ENCODE peak calls at places on chromosomes 13 and 19, in five cellular contexts. One of them, this sample, is unnamed.

GRCh38 chr19:38734426-38735256 is 9.6 kb downstream of the CAPN12 start:
- DNase-seq in body of pancreas: no peak
- DNase-seq in prostate gland: no peak
- DNase-seq in adrenal gland: peak; percentile 57
- DNase-seq in transverse colon: peak; percentile 56
- DNase-seq in this sample: peak; percentile 35

GRCh38 chr13:40777166-40777956 is 6.4 kb upstream of the MRPS31 start:
- DNase-seq in body of pancreas: peak; percentile 40
- DNase-seq in prostate gland: peak; percentile 44
- DNase-seq in adrenal gland: no peak
- DNase-seq in transverse colon: peak; percentile 43
- DNase-seq in this sample: peak; percentile 41

GRCh38 chr13:19910336-19911072 is 47.1 kb upstream of the ZMYM5 start:
- DNase-seq in body of pancreas: no peak
- DNase-seq in prostate gland: no peak
- DNase-seq in adrenal gland: peak; percentile 9
- DNase-seq in transverse colon: peak; percentile 54
- DNase-seq in this sample: no peak

GRCh38 chr13:113785051-113786010 is 26.3 kb downstream of the TMEM255B start:
- DNase-seq in body of pancreas: no peak
- DNase-seq in prostate gland: no peak
- DNase-seq in adrenal gland: no peak
- DNase-seq in transverse colon: no peak
- DNase-seq in this sample: no peak

GRCh38 chr13:32585625-32586021 is 629 bp upstream of the PDS5B start:
- DNase-seq in body of pancreas: peak; percentile 23
- DNase-seq in prostate gland: peak; percentile 8
- DNase-seq in adrenal gland: no peak
- DNase-seq in transverse colon: no peak
- DNase-seq in this sample: peak; percentile 28

GRCh38 chr19:33388231-33388816 is 14.8 kb downstream of the CEBPG start:
- DNase-seq in body of pancreas: no peak
- DNase-seq in prostate gland: no peak
- DNase-seq in adrenal gland: no peak
- DNase-seq in transverse colon: no peak
- DNase-seq in this sample: no peak

GRCh38 chr13:49499889-49500660 is 4.3 kb downstream of the PHF11 start:
- DNase-seq in body of pancreas: no peak
- DNase-seq in prostate gland: no peak
- DNase-seq in adrenal gland: no peak
- DNase-seq in transverse colon: no peak
- DNase-seq in this sample: no peak

GRCh38 chr19:46824887-46825730 is 25.5 kb downstream of the AP2S1 start:
- DNase-seq in body of pancreas: no peak
- DNase-seq in prostate gland: no peak
- DNase-seq in adrenal gland: no peak
- DNase-seq in transverse colon: peak; percentile 22
- DNase-seq in this sample: no peak

GRCh38 chr19:15251749-15252397 is 19.6 kb upstream of the EPHX3 start:
- DNase-seq in body of pancreas: peak; percentile 47
- DNase-seq in prostate gland: peak; percentile 78
- DNase-seq in adrenal gland: peak; percentile 93
- DNase-seq in transverse colon: peak; percentile 67
- DNase-seq in this sample: peak; percentile 93

GRCh38 chr19:39196860-39197562 is at the start of gene NCCRP1:
- DNase-seq in body of pancreas: no peak
- DNase-seq in prostate gland: no peak
- DNase-seq in adrenal gland: no peak
- DNase-seq in transverse colon: no peak
- DNase-seq in this sample: no peak

GRCh38 chr19:12783226-12783848 is 7.9 kb upstream of the JUNB start:
- DNase-seq in body of pancreas: no peak
- DNase-seq in prostate gland: no peak
- DNase-seq in adrenal gland: peak; percentile 70
- DNase-seq in transverse colon: no peak
- DNase-seq in this sample: peak; percentile 28

GRCh38 chr13:35855531-35856019 is 275.6 kb downstream of the DCLK1 start:
- DNase-seq in body of pancreas: no peak
- DNase-seq in prostate gland: no peak
- DNase-seq in adrenal gland: peak; percentile 65
- DNase-seq in transverse colon: no peak
- DNase-seq in this sample: no peak

GRCh38 chr13:100102042-100102441 is 13.1 kb downstream of the PCCA start:
- DNase-seq in body of pancreas: no peak
- DNase-seq in prostate gland: no peak
- DNase-seq in adrenal gland: no peak
- DNase-seq in transverse colon: no peak
- DNase-seq in this sample: no peak

GRCh38 chr13:112931028-112931934 is 37.7 kb upstream of the MCF2L start:
- DNase-seq in body of pancreas: no peak
- DNase-seq in prostate gland: peak; percentile 67
- DNase-seq in adrenal gland: peak; percentile 80
- DNase-seq in transverse colon: peak; percentile 57
- DNase-seq in this sample: no peak

GRCh38 chr13:99796175-99796819 is 175.3 kb downstream of the ZIC5 start:
- DNase-seq in body of pancreas: no peak
- DNase-seq in prostate gland: no peak
- DNase-seq in adrenal gland: no peak
- DNase-seq in transverse colon: no peak
- DNase-seq in this sample: no peak

GRCh38 chr13:110108348-110109139 is 198.4 kb downstream of the COL4A1 start:
- DNase-seq in body of pancreas: peak; percentile 64
- DNase-seq in prostate gland: peak; percentile 74
- DNase-seq in adrenal gland: peak; percentile 94
- DNase-seq in transverse colon: peak; percentile 59
- DNase-seq in this sample: peak; percentile 78

GRCh38 chr19:41776700-41777099 is 19.7 kb upstream of the CEACAM3 start:
- DNase-seq in body of pancreas: no peak
- DNase-seq in prostate gland: peak; percentile 81
- DNase-seq in adrenal gland: no peak
- DNase-seq in transverse colon: no peak
- DNase-seq in this sample: no peak

GRCh38 chr19:10611907-10612306 is 13.4 kb upstream of the SLC44A2 start:
- DNase-seq in body of pancreas: no peak
- DNase-seq in prostate gland: no peak
- DNase-seq in adrenal gland: no peak
- DNase-seq in transverse colon: no peak
- DNase-seq in this sample: no peak

GRCh38 chr13:31409678-31410356 is 210.0 kb downstream of the B3GLCT start:
- DNase-seq in body of pancreas: no peak
- DNase-seq in prostate gland: no peak
- DNase-seq in adrenal gland: no peak
- DNase-seq in transverse colon: no peak
- DNase-seq in this sample: no peak

GRCh38 chr19:49387936-49388372 is at the start of gene KASH5:
- DNase-seq in body of pancreas: peak; percentile 90
- DNase-seq in prostate gland: peak; percentile 44
- DNase-seq in adrenal gland: peak; percentile 91
- DNase-seq in transverse colon: peak; percentile 78
- DNase-seq in this sample: peak; percentile 43
- TF ChIP-seq POLR2A in body of pancreas: no peak
- TF ChIP-seq POLR2A in prostate gland: no peak
- TF ChIP-seq POLR2A in adrenal gland: no peak
- TF ChIP-seq POLR2A in transverse colon: no peak
- TF ChIP-seq POLR2A in this sample: no peak

DNA sequence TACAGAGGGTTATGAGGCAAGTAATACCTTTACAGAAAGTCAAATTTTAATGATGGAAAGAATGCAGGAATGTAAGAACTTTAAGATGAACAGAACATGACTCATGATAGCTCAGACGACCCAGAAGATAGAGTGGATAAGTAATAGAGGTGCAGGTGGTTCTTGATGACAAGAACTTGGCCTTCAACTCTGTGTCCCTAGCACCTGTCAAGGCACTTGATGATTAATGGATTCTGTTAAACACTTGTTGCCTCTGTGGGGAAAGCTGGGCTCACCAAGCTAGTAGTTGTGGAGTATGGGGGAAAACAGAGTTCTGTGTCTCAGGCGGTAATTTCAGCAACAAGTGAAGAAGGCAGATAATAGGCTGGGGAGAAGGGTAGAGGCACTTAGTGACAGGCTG is 306.2 kb downstream of the ATP8A2 start:
- DNase-seq in body of pancreas: no peak
- DNase-seq in prostate gland: no peak
- DNase-seq in adrenal gland: no peak
- DNase-seq in transverse colon: no peak
- DNase-seq in this sample: no peak
- H3K27me3 ChIP-seq in body of pancreas: no peaks in the 10 kb centered on the region
- H3K27me3 ChIP-seq in prostate gland: no peaks in the 10 kb centered on the region
- H3K27me3 ChIP-seq in adrenal gland: no peaks in the 10 kb centered on the region
- H3K27me3 ChIP-seq in transverse colon: no peaks in the 10 kb centered on the region
- H3K27me3 ChIP-seq in this sample: no peaks in the 10 kb centered on the region

GRCh38 chr13:101739382-101740178 is 287.1 kb downstream of the ITGBL1 start:
- DNase-seq in body of pancreas: no peak
- DNase-seq in prostate gland: no peak
- DNase-seq in adrenal gland: no peak
- DNase-seq in transverse colon: no peak
- DNase-seq in this sample: no peak

GRCh38 chr13:101736551-101736950 is 284.1 kb downstream of the ITGBL1 start:
- DNase-seq in body of pancreas: no peak
- DNase-seq in prostate gland: no peak
- DNase-seq in adrenal gland: no peak
- DNase-seq in transverse colon: no peak
- DNase-seq in this sample: no peak

DNA sequence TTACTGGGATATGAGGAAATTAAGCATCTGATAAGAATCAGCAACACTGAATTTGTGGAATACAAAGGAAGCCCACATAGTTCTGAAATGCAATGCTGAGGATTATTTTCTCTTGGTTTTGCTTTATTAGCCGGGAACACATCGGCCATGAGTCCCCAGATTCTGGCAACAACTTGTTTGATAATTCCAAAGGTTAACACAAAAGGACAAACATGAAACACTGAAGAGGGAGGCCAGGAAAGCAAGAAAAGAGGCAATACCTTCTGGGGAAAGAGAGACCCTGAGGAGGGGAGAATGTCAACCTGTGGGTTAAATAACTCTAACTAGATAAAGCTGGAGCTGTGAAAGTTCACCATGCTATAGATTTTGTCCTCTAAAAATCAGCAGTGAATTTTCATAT is 285.9 kb downstream of the ITGBL1 start:
- DNase-seq in body of pancreas: no peak
- DNase-seq in prostate gland: no peak
- DNase-seq in adrenal gland: no peak
- DNase-seq in transverse colon: no peak
- DNase-seq in this sample: no peak
- H3K4me3 ChIP-seq in body of pancreas: no peak overlapping the region
- H3K4me3 ChIP-seq in prostate gland: no peak overlapping the region
- H3K4me3 ChIP-seq in adrenal gland: no peak overlapping the region
- H3K4me3 ChIP-seq in transverse colon: no peak overlapping the region
- H3K4me3 ChIP-seq in this sample: no peak overlapping the region

GRCh38 chr19:18150776-18151624 is 2.0 kb upstream of the PIK3R2 start:
- DNase-seq in body of pancreas: no peak
- DNase-seq in prostate gland: no peak
- DNase-seq in adrenal gland: no peak
- DNase-seq in transverse colon: no peak
- DNase-seq in this sample: no peak
- TF ChIP-seq POLR2A in body of pancreas: no peak
- TF ChIP-seq POLR2A in prostate gland: no peak
- TF ChIP-seq POLR2A in adrenal gland: no peak
- TF ChIP-seq POLR2A in transverse colon: no peak
- TF ChIP-seq POLR2A in this sample: no peak

GRCh38 chr13:29849731-29850212 is 645 bp downstream of the UBL3 start:
- DNase-seq in body of pancreas: peak; percentile 74
- DNase-seq in prostate gland: peak; percentile 58
- DNase-seq in adrenal gland: peak; percentile 82
- DNase-seq in transverse colon: peak; percentile 69
- DNase-seq in this sample: peak; percentile 63
- H3K27me3 ChIP-seq in body of pancreas: no peaks in the 10 kb centered on the region
- H3K27me3 ChIP-seq in prostate gland: no peaks in the 10 kb centered on the region
- H3K27me3 ChIP-seq in adrenal gland: no peaks in the 10 kb centered on the region
- H3K27me3 ChIP-seq in transverse colon: no peaks in the 10 kb centered on the region
- H3K27me3 ChIP-seq in this sample: no peaks in the 10 kb centered on the region

DNA sequence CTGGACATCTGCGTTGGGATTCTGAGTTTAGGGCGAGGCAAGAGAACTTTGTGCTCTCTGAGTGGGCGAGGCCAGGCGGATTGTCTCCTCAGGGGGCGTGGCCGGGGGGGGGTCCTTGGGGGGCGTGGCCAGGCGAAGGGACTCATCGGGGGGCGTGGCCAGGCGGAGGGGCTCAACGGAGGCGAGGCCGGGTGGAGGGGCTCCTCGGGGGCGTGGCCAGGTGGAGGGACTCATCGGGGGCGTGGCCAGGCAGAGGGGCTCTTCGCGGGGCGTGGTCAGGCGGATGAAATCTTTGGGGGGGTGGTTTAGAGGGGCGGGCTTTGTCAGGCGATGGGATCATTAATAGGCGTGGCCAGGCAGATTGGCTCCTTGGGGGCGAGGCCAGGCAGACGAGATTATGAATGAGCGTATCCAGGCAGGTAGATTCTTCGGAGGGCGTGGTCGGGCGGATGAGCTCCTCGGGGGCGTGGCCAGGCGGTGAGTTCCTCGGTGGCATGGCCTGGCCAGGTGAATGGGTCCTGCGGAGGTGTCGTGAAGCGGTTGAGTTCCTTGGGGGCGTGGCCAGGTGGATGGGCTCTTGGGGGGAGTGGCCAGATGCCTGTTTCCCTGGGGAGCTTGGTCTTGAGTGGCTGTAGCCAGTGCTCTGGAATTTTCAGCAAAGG is 10.3 kb upstream of the CACNG7 start:
- DNase-seq in body of pancreas: no peak
- DNase-seq in prostate gland: no peak
- DNase-seq in adrenal gland: no peak
- DNase-seq in transverse colon: no peak
- DNase-seq in this sample: no peak
- H3K4me3 ChIP-seq in body of pancreas: no peak overlapping the region
- H3K4me3 ChIP-seq in prostate gland: no peak overlapping the region
- H3K4me3 ChIP-seq in adrenal gland: no peak overlapping the region
- H3K4me3 ChIP-seq in transverse colon: no peak overlapping the region
- H3K4me3 ChIP-seq in this sample: no peak overlapping the region